ENCODE peak calls at places on chromosomes 12 and 14, in five cellular contexts. Q, A, X, N and M are unnamed samples.

GRCh38 chr12:82783456-82783855 is 96.8 kb downstream of the TMTC2 start:
- DNase-seq in Q (no peak), A (no peak), X (no peak), N (no peak), M (no peak)

GRCh38 chr12:57235012-57235727 is 5.7 kb downstream of the SHMT2 start:
- DNase-seq in Q (no peak), A (peak), X (peak), N (no peak), M (peak)

GRCh38 chr12:26821212-26821701 is 11.7 kb downstream of the ITPR2 start:
- DNase-seq in Q (no peak), A (no peak), X (peak), N (no peak), M (no peak)

GRCh38 chr12:47818382-47818700 is 1.4 kb downstream of the HDAC7 start:
- DNase-seq in Q (no peak), A (no peak), X (no peak), N (no peak), M (no peak)

GRCh38 chr12:76636141-76636692 is 76.6 kb upstream of the OSBPL8 start:
- DNase-seq in Q (peak), A (peak), X (peak), N (no peak), M (peak)

GRCh38 chr12:11814362-11814761 is 164.9 kb downstream of the ETV6 start:
- DNase-seq in Q (peak), A (peak), X (peak), N (no peak), M (no peak)

GRCh38 chr14:102213984-102214658 is 74.4 kb downstream of the WDR20 start:
- DNase-seq in Q (no peak), A (no peak), X (no peak), N (no peak), M (no peak)

GRCh38 chr12:75476076-75476475 is 4.5 kb upstream of the GLIPR1 start:
- DNase-seq in Q (no peak), A (no peak), X (no peak), N (no peak), M (no peak)